ENCODE peak calls at places on chromosomes 13 and 19, in eight cellular contexts. B, M, Q, A, V, S, J and G are unnamed samples.

GRCh38 chr13:20102776-20103175 is 58.1 kb downstream of the GJA3 start:
- DNase-seq in B (no peak), J (no peak), S (no peak), M (peak), V (no peak), A (no peak), Q (no peak), G (no peak)

GRCh38 chr13:107205318-107206112 is 637.6 kb upstream of the ARGLU1 start:
- DNase-seq in B (peak), J (peak), A (peak), M (peak), V (peak), Q (peak), S (peak), G (peak)

GRCh38 chr19:42273407-42274064 is 4.5 kb downstream of the CIC start:
- DNase-seq in J (no peak), A (peak), S (peak), Q (no peak), V (no peak), M (no peak), B (no peak), G (no peak)

GRCh38 chr19:31292639-31293185 is 56.5 kb downstream of the TSHZ3 start:
- DNase-seq in J (no peak), Q (no peak), M (no peak), V (no peak), B (no peak), S (no peak), A (no peak), G (no peak)

GRCh38 chr13:61170791-61171330 is 244.8 kb downstream of the PCDH20 start:
- DNase-seq in V (no peak), M (no peak), A (no peak), S (no peak), Q (no peak), B (no peak), J (no peak), G (no peak)

GRCh38 chr13:25085125-25085742 is 10.7 kb upstream of the PABPC3 start:
- DNase-seq in B (peak), V (no peak), M (peak), A (no peak), Q (no peak), S (no peak), J (peak), G (peak)

GRCh38 chr19:12478234-12478941 is 6.2 kb downstream of the ZNF709 start:
- DNase-seq in A (no peak), B (no peak), M (no peak), V (no peak), Q (no peak), S (no peak), J (no peak), G (no peak)

GRCh38 chr13:50509771-50510441 is 333.6 kb downstream of the DLEU7 start:
- DNase-seq in J (no peak), Q (no peak), M (no peak), B (peak), V (no peak), A (no peak), S (no peak), G (no peak)

GRCh38 chr19:10998045-10998533 is 37.3 kb downstream of the SMARCA4 start:
- DNase-seq in V (no peak), B (peak), M (no peak), A (no peak), Q (no peak), S (no peak), J (no peak), G (no peak)

GRCh38 chr13:90633849-90634248 is 713.6 kb upstream of the MIR17HG start:
- DNase-seq in Q (no peak), B (no peak), M (no peak), S (no peak), J (no peak), V (no peak), A (no peak), G (no peak)

GRCh38 chr19:51024924-51025323 is 1.5 kb downstream of the KLK11 start:
- DNase-seq in M (no peak), B (no peak), S (no peak), V (no peak), A (no peak), J (no peak), Q (no peak), G (no peak)

GRCh38 chr19:2494447-2495129 is 18.7 kb downstream of the GADD45B start:
- DNase-seq in J (peak), M (peak), S (peak), A (peak), V (peak), B (peak), Q (no peak), G (peak)

GRCh38 chr13:91017031-91017668 is 330.3 kb upstream of the MIR17HG start:
- DNase-seq in V (no peak), Q (no peak), A (no peak), M (peak), J (peak), S (no peak), B (peak), G (peak)

GRCh38 chr13:101846701-101847100 is 394.2 kb downstream of the ITGBL1 start:
- DNase-seq in M (no peak), A (no peak), Q (no peak), B (no peak), J (no peak), V (no peak), S (no peak), G (no peak)

GRCh38 chr19:45296365-45296764 is 26.3 kb downstream of the CKM start:
- DNase-seq in V (no peak), J (no peak), A (no peak), B (no peak), Q (no peak), M (no peak), S (no peak), G (no peak)

GRCh38 chr13:49148405-49148804 is 71.7 kb upstream of the MLNR start:
- DNase-seq in A (no peak), M (no peak), B (no peak), J (no peak), S (no peak), Q (no peak), V (no peak), G (no peak)

GRCh38 chr13:108215428-108215827 is at the start of gene LIG4:
- DNase-seq in Q (peak), A (peak), J (peak), B (peak), S (peak), V (peak), M (peak), G (peak)

GRCh38 chr13:108218044-108218974 is at the start of gene ABHD13:
- DNase-seq in Q (peak), J (peak), A (peak), S (peak), V (peak), B (peak), M (peak), G (peak)

GRCh38 chr13:108223850-108224503 is 5.8 kb downstream of the ABHD13 start:
- DNase-seq in V (no peak), J (no peak), M (no peak), A (no peak), S (no peak), B (no peak), Q (no peak), G (no peak)

GRCh38 chr13:108214511-108215383 is 589 bp downstream of the LIG4 start:
- DNase-seq in B (no peak), V (no peak), S (no peak), A (no peak), M (peak), J (peak), Q (no peak), G (no peak)

GRCh38 chr13:108220042-108220441 is 1.9 kb downstream of the ABHD13 start:
- DNase-seq in Q (no peak), V (no peak), M (peak), S (no peak), J (no peak), A (no peak), B (no peak), G (no peak)
- TF ChIP-seq CTCF in Q (no peak), V (no peak), M (peak), S (no peak), J (no peak), A (no peak), B (no peak), G (no peak)

DNA sequence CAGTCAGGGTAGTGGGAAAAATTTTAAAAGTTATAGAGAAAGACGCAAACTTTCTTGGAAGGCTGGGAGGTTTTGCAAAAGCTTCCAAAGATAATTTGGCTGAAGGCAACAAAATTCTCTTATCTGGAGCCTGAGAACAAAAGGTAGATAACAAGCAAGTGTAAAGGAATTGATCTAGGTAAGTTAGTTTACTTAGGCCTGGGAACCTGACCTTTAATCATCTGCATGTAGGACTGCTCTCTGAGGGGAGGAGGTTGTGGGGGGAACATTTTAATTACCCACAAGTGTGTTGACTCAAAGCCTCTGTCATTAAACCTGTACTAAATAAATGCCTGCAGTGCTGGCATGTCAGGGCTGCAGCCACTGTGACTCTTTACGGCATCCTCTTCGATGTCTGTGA is 532.3 kb upstream of the SLITRK5 start:
- DNase-seq in J (no peak), Q (no peak), A (no peak), S (no peak), M (no peak), B (no peak), V (no peak), G (no peak)
- TF ChIP-seq CTCF in J (no peak), Q (no peak), A (no peak), S (no peak), M (no peak), B (no peak), V (no peak), G (no peak)

DNA sequence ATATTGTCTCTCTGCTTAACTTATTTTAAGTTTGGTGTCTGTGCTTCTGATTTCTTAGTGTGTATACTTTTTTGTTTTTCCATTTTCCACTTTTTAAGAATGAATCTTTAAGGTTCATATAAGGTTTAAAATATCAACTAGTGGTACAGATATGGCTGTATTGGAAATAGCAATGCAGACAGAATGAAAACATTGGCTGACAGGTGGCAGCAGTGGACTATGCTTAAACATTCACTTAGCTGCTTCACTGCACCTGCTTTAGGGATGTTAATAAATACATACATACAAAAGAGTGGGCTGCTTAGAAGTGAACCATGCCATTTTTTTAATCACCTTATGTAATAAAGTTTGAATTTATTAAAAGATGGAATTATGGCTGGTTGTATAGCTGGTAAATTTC is 27.3 kb downstream of the TM9SF2 start:
- DNase-seq in J (peak), A (no peak), V (no peak), S (no peak), M (no peak), Q (no peak), B (no peak), G (no peak)
- TF ChIP-seq CTCF in J (peak), A (no peak), V (peak), S (no peak), M (peak), Q (peak), B (no peak), G (no peak)

GRCh38 chr13:100235311-100235901 is 146.5 kb downstream of the PCCA start:
- DNase-seq in V (no peak), Q (no peak), S (no peak), B (peak), J (peak), A (no peak), M (peak), G (peak)
- TF ChIP-seq CTCF in V (peak), Q (peak), S (no peak), B (peak), J (peak), A (peak), M (peak), G (no peak)

DNA sequence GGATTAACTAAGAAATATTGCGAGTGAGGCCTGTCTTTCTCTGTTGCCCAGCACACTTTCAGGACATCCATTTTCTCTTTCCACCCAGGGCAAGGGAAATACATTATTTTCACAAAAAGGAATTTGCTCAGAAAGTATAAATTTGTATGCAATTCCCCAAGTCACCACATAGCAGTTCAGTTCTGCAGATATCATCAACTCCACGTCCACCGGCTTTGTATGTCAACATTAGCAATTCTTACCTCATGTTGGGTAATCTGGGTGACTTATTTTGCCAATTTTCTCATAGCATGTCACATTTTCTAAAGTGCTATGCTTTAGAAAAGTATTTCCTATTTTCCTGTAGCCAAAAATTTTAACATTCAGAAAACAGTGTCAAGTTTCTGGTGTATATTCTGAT is 501.8 kb downstream of the EFNB2 start:
- DNase-seq in J (no peak), B (peak), V (no peak), S (no peak), M (no peak), Q (peak), A (no peak), G (no peak)
- TF ChIP-seq CTCF in J (peak), B (peak), V (no peak), S (no peak), M (no peak), Q (peak), A (no peak), G (no peak)